ENCODE peak calls at places on chromosomes 3 and 15, in ten cellular contexts. One of them, this sample, is unnamed.

GRCh38 chr15:77118787-77119410 is 48.0 kb upstream of the TSPAN3 start:
- DNase-seq in upper lobe of left lung: no peak
- DNase-seq in bronchial epithelial cell: peak; percentile 57
- DNase-seq in A549: peak; percentile 74
- DNase-seq in PC-3: peak; percentile 68
- DNase-seq in BE2C: peak; percentile 38
- DNase-seq in BJ: peak; percentile 28
- DNase-seq in suprapubic skin: no peak
- DNase-seq in activated CD8-positive, alpha-beta T cell treated with anti-CD3 and anti-CD28 coated beads for 36 hours: peak; percentile 61
- DNase-seq in lung: no peak
- DNase-seq in this sample: no peak

GRCh38 chr3:134056464-134056891 is 26.8 kb upstream of the SLCO2A1 start:
- DNase-seq in upper lobe of left lung: peak; percentile 8
- DNase-seq in bronchial epithelial cell: no peak
- DNase-seq in A549: no peak
- DNase-seq in PC-3: no peak
- DNase-seq in BE2C: no peak
- DNase-seq in BJ: no peak
- DNase-seq in suprapubic skin: peak; percentile 28
- DNase-seq in activated CD8-positive, alpha-beta T cell treated with anti-CD3 and anti-CD28 coated beads for 36 hours: no peak
- DNase-seq in lung: no peak
- DNase-seq in this sample: no peak

GRCh38 chr15:67063689-67064606 is 1.5 kb upstream of the SMAD3 start:
- DNase-seq in upper lobe of left lung: peak; percentile 72
- DNase-seq in bronchial epithelial cell: peak; percentile 69
- DNase-seq in A549: peak; percentile 83
- DNase-seq in PC-3: no peak
- DNase-seq in BE2C: no peak
- DNase-seq in BJ: no peak
- DNase-seq in suprapubic skin: no peak
- DNase-seq in activated CD8-positive, alpha-beta T cell treated with anti-CD3 and anti-CD28 coated beads for 36 hours: peak; percentile 26
- DNase-seq in lung: no peak
- DNase-seq in this sample: peak; percentile 20

GRCh38 chr3:121431717-121432517 is 113.9 kb downstream of the POLQ start:
- DNase-seq in upper lobe of left lung: peak; percentile 31
- DNase-seq in bronchial epithelial cell: peak; percentile 8
- DNase-seq in A549: no peak
- DNase-seq in PC-3: peak; percentile 17
- DNase-seq in BE2C: no peak
- DNase-seq in BJ: peak; percentile 3
- DNase-seq in suprapubic skin: no peak
- DNase-seq in activated CD8-positive, alpha-beta T cell treated with anti-CD3 and anti-CD28 coated beads for 36 hours: peak; percentile 58
- DNase-seq in lung: no peak
- DNase-seq in this sample: no peak

GRCh38 chr15:81304226-81304625 is 19.7 kb downstream of the STARD5 start:
- DNase-seq in upper lobe of left lung: peak; percentile 67
- DNase-seq in bronchial epithelial cell: peak; percentile 82
- DNase-seq in A549: no peak
- DNase-seq in PC-3: no peak
- DNase-seq in BE2C: no peak
- DNase-seq in BJ: no peak
- DNase-seq in suprapubic skin: no peak
- DNase-seq in activated CD8-positive, alpha-beta T cell treated with anti-CD3 and anti-CD28 coated beads for 36 hours: no peak
- DNase-seq in lung: no peak
- DNase-seq in this sample: no peak

GRCh38 chr15:73387507-73388255 is 18.9 kb upstream of the HCN4 start:
- DNase-seq in upper lobe of left lung: no peak
- DNase-seq in bronchial epithelial cell: peak; percentile 74
- DNase-seq in A549: no peak
- DNase-seq in PC-3: peak; percentile 61
- DNase-seq in BE2C: no peak
- DNase-seq in BJ: no peak
- DNase-seq in suprapubic skin: peak; percentile 46
- DNase-seq in activated CD8-positive, alpha-beta T cell treated with anti-CD3 and anti-CD28 coated beads for 36 hours: no peak
- DNase-seq in lung: no peak
- DNase-seq in this sample: no peak

GRCh38 chr3:187743195-187744141 is 1.8 kb downstream of the BCL6 start:
- DNase-seq in upper lobe of left lung: peak; percentile 79
- DNase-seq in bronchial epithelial cell: no peak
- DNase-seq in A549: peak; percentile 6
- DNase-seq in PC-3: peak; percentile 30
- DNase-seq in BE2C: no peak
- DNase-seq in BJ: no peak
- DNase-seq in suprapubic skin: peak; percentile 88
- DNase-seq in activated CD8-positive, alpha-beta T cell treated with anti-CD3 and anti-CD28 coated beads for 36 hours: peak; percentile 83
- DNase-seq in lung: peak; percentile 73
- DNase-seq in this sample: peak; percentile 35

GRCh38 chr3:9179826-9180763 is 69.4 kb downstream of the SRGAP3 start:
- DNase-seq in upper lobe of left lung: no peak
- DNase-seq in bronchial epithelial cell: no peak
- DNase-seq in A549: no peak
- DNase-seq in PC-3: no peak
- DNase-seq in BE2C: no peak
- DNase-seq in BJ: no peak
- DNase-seq in suprapubic skin: no peak
- DNase-seq in activated CD8-positive, alpha-beta T cell treated with anti-CD3 and anti-CD28 coated beads for 36 hours: peak; percentile 10
- DNase-seq in lung: no peak
- DNase-seq in this sample: no peak

GRCh38 chr3:98501270-98501669 is 3.8 kb downstream of the OR5K2 start:
- DNase-seq in upper lobe of left lung: no peak
- DNase-seq in bronchial epithelial cell: no peak
- DNase-seq in A549: no peak
- DNase-seq in PC-3: no peak
- DNase-seq in BE2C: no peak
- DNase-seq in BJ: no peak
- DNase-seq in suprapubic skin: no peak
- DNase-seq in activated CD8-positive, alpha-beta T cell treated with anti-CD3 and anti-CD28 coated beads for 36 hours: no peak
- DNase-seq in lung: no peak
- DNase-seq in this sample: no peak

GRCh38 chr3:36864180-36865053 is 80.4 kb downstream of the TRANK1 start:
- DNase-seq in upper lobe of left lung: no peak
- DNase-seq in bronchial epithelial cell: no peak
- DNase-seq in A549: no peak
- DNase-seq in PC-3: no peak
- DNase-seq in BE2C: no peak
- DNase-seq in BJ: no peak
- DNase-seq in suprapubic skin: no peak
- DNase-seq in activated CD8-positive, alpha-beta T cell treated with anti-CD3 and anti-CD28 coated beads for 36 hours: peak; percentile 12
- DNase-seq in lung: no peak
- DNase-seq in this sample: no peak

GRCh38 chr3:127833281-127834032 is 11.1 kb upstream of the MGLL start:
- DNase-seq in upper lobe of left lung: no peak
- DNase-seq in bronchial epithelial cell: peak; percentile 93
- DNase-seq in A549: no peak
- DNase-seq in PC-3: no peak
- DNase-seq in BE2C: no peak
- DNase-seq in BJ: no peak
- DNase-seq in suprapubic skin: no peak
- DNase-seq in activated CD8-positive, alpha-beta T cell treated with anti-CD3 and anti-CD28 coated beads for 36 hours: no peak
- DNase-seq in lung: no peak
- DNase-seq in this sample: no peak

GRCh38 chr3:110589381-110589780 is 482.2 kb upstream of the NECTIN3 start:
- DNase-seq in upper lobe of left lung: no peak
- DNase-seq in bronchial epithelial cell: no peak
- DNase-seq in A549: no peak
- DNase-seq in PC-3: no peak
- DNase-seq in BE2C: no peak
- DNase-seq in BJ: no peak
- DNase-seq in suprapubic skin: no peak
- DNase-seq in activated CD8-positive, alpha-beta T cell treated with anti-CD3 and anti-CD28 coated beads for 36 hours: no peak
- DNase-seq in lung: no peak
- DNase-seq in this sample: no peak

GRCh38 chr3:45548724-45549123 is 45.8 kb upstream of the LIMD1 start:
- DNase-seq in upper lobe of left lung: no peak
- DNase-seq in bronchial epithelial cell: no peak
- DNase-seq in A549: no peak
- DNase-seq in PC-3: no peak
- DNase-seq in BE2C: no peak
- DNase-seq in BJ: peak; percentile 62
- DNase-seq in suprapubic skin: no peak
- DNase-seq in activated CD8-positive, alpha-beta T cell treated with anti-CD3 and anti-CD28 coated beads for 36 hours: no peak
- DNase-seq in lung: no peak
- DNase-seq in this sample: no peak

GRCh38 chr3:143352850-143353550 is 233.4 kb downstream of the CHST2 start:
- DNase-seq in upper lobe of left lung: no peak
- DNase-seq in bronchial epithelial cell: no peak
- DNase-seq in A549: no peak
- DNase-seq in PC-3: no peak
- DNase-seq in BE2C: no peak
- DNase-seq in BJ: no peak
- DNase-seq in suprapubic skin: no peak
- DNase-seq in activated CD8-positive, alpha-beta T cell treated with anti-CD3 and anti-CD28 coated beads for 36 hours: no peak
- DNase-seq in lung: no peak
- DNase-seq in this sample: no peak

GRCh38 chr3:178270838-178271237 is 265.4 kb upstream of the KCNMB2 start:
- DNase-seq in upper lobe of left lung: no peak
- DNase-seq in bronchial epithelial cell: peak; percentile 34
- DNase-seq in A549: no peak
- DNase-seq in PC-3: peak; percentile 78
- DNase-seq in BE2C: no peak
- DNase-seq in BJ: no peak
- DNase-seq in suprapubic skin: no peak
- DNase-seq in activated CD8-positive, alpha-beta T cell treated with anti-CD3 and anti-CD28 coated beads for 36 hours: no peak
- DNase-seq in lung: no peak
- DNase-seq in this sample: no peak

GRCh38 chr3:157127831-157128767 is 31.8 kb downstream of the CCNL1 start:
- DNase-seq in upper lobe of left lung: peak; percentile 60
- DNase-seq in bronchial epithelial cell: peak; percentile 94
- DNase-seq in A549: peak; percentile 69
- DNase-seq in PC-3: peak; percentile 85
- DNase-seq in BE2C: peak; percentile 29
- DNase-seq in BJ: no peak
- DNase-seq in suprapubic skin: no peak
- DNase-seq in activated CD8-positive, alpha-beta T cell treated with anti-CD3 and anti-CD28 coated beads for 36 hours: peak; percentile 91
- DNase-seq in lung: peak; percentile 56
- DNase-seq in this sample: no peak

GRCh38 chr3:191499307-191500125 is 38.6 kb downstream of the PYDC2 start:
- DNase-seq in upper lobe of left lung: no peak
- DNase-seq in bronchial epithelial cell: peak; percentile 52
- DNase-seq in A549: no peak
- DNase-seq in PC-3: peak; percentile 54
- DNase-seq in BE2C: peak; percentile 69
- DNase-seq in BJ: no peak
- DNase-seq in suprapubic skin: no peak
- DNase-seq in activated CD8-positive, alpha-beta T cell treated with anti-CD3 and anti-CD28 coated beads for 36 hours: no peak
- DNase-seq in lung: no peak
- DNase-seq in this sample: no peak

GRCh38 chr3:17217588-17217987 is 332.8 kb downstream of the PLCL2 start:
- DNase-seq in upper lobe of left lung: no peak
- DNase-seq in bronchial epithelial cell: no peak
- DNase-seq in A549: no peak
- DNase-seq in PC-3: no peak
- DNase-seq in BE2C: no peak
- DNase-seq in BJ: no peak
- DNase-seq in suprapubic skin: no peak
- DNase-seq in activated CD8-positive, alpha-beta T cell treated with anti-CD3 and anti-CD28 coated beads for 36 hours: no peak
- DNase-seq in lung: no peak
- DNase-seq in this sample: no peak

DNA sequence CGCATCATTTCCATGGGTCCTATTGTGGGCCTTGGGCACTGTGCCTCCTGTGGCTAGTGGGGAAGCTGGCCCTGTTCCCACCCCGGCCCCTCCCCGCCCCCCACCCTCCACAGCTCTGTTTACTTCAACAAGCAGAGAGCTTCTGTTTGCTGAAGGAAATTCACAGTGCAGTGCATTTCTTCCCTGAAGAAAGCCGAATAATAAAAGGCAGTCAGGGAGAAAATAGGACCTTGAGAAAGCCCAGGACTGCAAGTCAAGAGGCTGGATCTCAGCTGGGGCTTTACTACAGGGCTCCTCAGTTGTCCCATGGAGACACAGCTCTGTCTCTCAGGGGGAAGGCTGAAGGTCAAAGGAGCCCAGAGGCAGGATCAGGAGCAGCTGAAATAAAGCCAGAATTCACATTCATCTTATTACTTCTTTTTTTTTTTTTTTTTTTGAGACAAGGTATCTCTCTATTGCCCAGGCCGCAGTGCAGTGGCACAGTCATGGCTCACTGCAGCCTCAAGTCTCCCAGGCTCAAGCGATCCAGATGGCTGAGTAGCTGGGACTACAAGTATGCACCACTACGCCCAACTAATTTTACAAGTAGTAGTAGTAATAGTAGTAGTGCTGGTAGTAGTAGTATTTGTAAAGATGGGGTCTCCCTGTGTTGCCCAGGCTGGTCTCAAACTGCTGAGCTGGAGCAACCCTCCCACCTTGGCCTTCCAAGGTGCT is 33.0 kb upstream of the LACTB start:
- DNase-seq in upper lobe of left lung: no peak
- DNase-seq in bronchial epithelial cell: no peak
- DNase-seq in A549: peak; percentile 52
- DNase-seq in PC-3: no peak
- DNase-seq in BE2C: no peak
- DNase-seq in BJ: no peak
- DNase-seq in suprapubic skin: no peak
- DNase-seq in activated CD8-positive, alpha-beta T cell treated with anti-CD3 and anti-CD28 coated beads for 36 hours: no peak
- DNase-seq in lung: no peak
- DNase-seq in this sample: no peak
- TF ChIP-seq CTCF in upper lobe of left lung: no peak
- TF ChIP-seq CTCF in bronchial epithelial cell: no peak
- TF ChIP-seq CTCF in A549: no peak
- TF ChIP-seq CTCF in PC-3: no peak
- TF ChIP-seq CTCF in BE2C: no peak
- TF ChIP-seq CTCF in BJ: no peak
- TF ChIP-seq CTCF in suprapubic skin: no peak
- TF ChIP-seq CTCF in activated CD8-positive, alpha-beta T cell treated with anti-CD3 and anti-CD28 coated beads for 36 hours: no peak
- TF ChIP-seq CTCF in lung: no peak
- TF ChIP-seq CTCF in this sample: no peak

GRCh38 chr15:64193971-64194370 is 31.1 kb upstream of the PPIB start:
- DNase-seq in upper lobe of left lung: no peak
- DNase-seq in bronchial epithelial cell: no peak
- DNase-seq in A549: peak; percentile 22
- DNase-seq in PC-3: no peak
- DNase-seq in BE2C: peak; percentile 19
- DNase-seq in BJ: no peak
- DNase-seq in suprapubic skin: no peak
- DNase-seq in activated CD8-positive, alpha-beta T cell treated with anti-CD3 and anti-CD28 coated beads for 36 hours: no peak
- DNase-seq in lung: no peak
- DNase-seq in this sample: no peak
- TF ChIP-seq CTCF in upper lobe of left lung: no peak
- TF ChIP-seq CTCF in bronchial epithelial cell: no peak
- TF ChIP-seq CTCF in A549: no peak
- TF ChIP-seq CTCF in PC-3: no peak
- TF ChIP-seq CTCF in BE2C: peak; percentile 39
- TF ChIP-seq CTCF in BJ: no peak
- TF ChIP-seq CTCF in suprapubic skin: no peak
- TF ChIP-seq CTCF in activated CD8-positive, alpha-beta T cell treated with anti-CD3 and anti-CD28 coated beads for 36 hours: no peak
- TF ChIP-seq CTCF in lung: no peak
- TF ChIP-seq CTCF in this sample: no peak

GRCh38 chr3:100516843-100517242 is 24.4 kb downstream of the TMEM45A start:
- DNase-seq in upper lobe of left lung: no peak
- DNase-seq in bronchial epithelial cell: no peak
- DNase-seq in A549: no peak
- DNase-seq in PC-3: no peak
- DNase-seq in BE2C: no peak
- DNase-seq in BJ: no peak
- DNase-seq in suprapubic skin: no peak
- DNase-seq in activated CD8-positive, alpha-beta T cell treated with anti-CD3 and anti-CD28 coated beads for 36 hours: no peak
- DNase-seq in lung: no peak
- DNase-seq in this sample: no peak
- TF ChIP-seq CTCF in upper lobe of left lung: no peak
- TF ChIP-seq CTCF in bronchial epithelial cell: no peak
- TF ChIP-seq CTCF in A549: no peak
- TF ChIP-seq CTCF in PC-3: no peak
- TF ChIP-seq CTCF in BE2C: no peak
- TF ChIP-seq CTCF in BJ: no peak
- TF ChIP-seq CTCF in suprapubic skin: no peak
- TF ChIP-seq CTCF in activated CD8-positive, alpha-beta T cell treated with anti-CD3 and anti-CD28 coated beads for 36 hours: no peak
- TF ChIP-seq CTCF in lung: no peak
- TF ChIP-seq CTCF in this sample: no peak

GRCh38 chr3:21839592-21839991 is 88.6 kb upstream of the ZNF385D start:
- DNase-seq in upper lobe of left lung: no peak
- DNase-seq in bronchial epithelial cell: peak; percentile 1
- DNase-seq in A549: peak; percentile 4
- DNase-seq in PC-3: peak; percentile 68
- DNase-seq in BE2C: no peak
- DNase-seq in BJ: peak; percentile 87
- DNase-seq in suprapubic skin: no peak
- DNase-seq in activated CD8-positive, alpha-beta T cell treated with anti-CD3 and anti-CD28 coated beads for 36 hours: no peak
- DNase-seq in lung: no peak
- DNase-seq in this sample: no peak
- TF ChIP-seq CTCF in upper lobe of left lung: no peak
- TF ChIP-seq CTCF in bronchial epithelial cell: peak; percentile 9
- TF ChIP-seq CTCF in A549: no peak
- TF ChIP-seq CTCF in PC-3: peak; percentile 71
- TF ChIP-seq CTCF in BE2C: no peak
- TF ChIP-seq CTCF in BJ: peak; percentile 64
- TF ChIP-seq CTCF in suprapubic skin: peak; percentile 9
- TF ChIP-seq CTCF in activated CD8-positive, alpha-beta T cell treated with anti-CD3 and anti-CD28 coated beads for 36 hours: no peak
- TF ChIP-seq CTCF in lung: no peak
- TF ChIP-seq CTCF in this sample: no peak